ENCODE peak calls at places on chromosomes 5 and 9, in eight cellular contexts. One of them, this sample, is unnamed. For H3K36me3, the result is how much of the 10 kb centered on the place peaks cover.

GRCh38 chr9:34589656-34590375 is at the start of gene CNTFR:
- DNase-seq in heart left ventricle: peak
- DNase-seq in fibroblast of lung: no peak
- DNase-seq in neural progenitor cell: peak
- DNase-seq in SJSA1: no peak
- DNase-seq in HCT116: no peak
- DNase-seq in breast epithelium: no peak
- DNase-seq in effector memory CD4-positive, alpha-beta T cell: no peak
- DNase-seq in this sample: no peak

GRCh38 chr9:110173322-110173642 is 34.7 kb downstream of the C9orf152 start:
- DNase-seq in heart left ventricle: no peak
- DNase-seq in fibroblast of lung: no peak
- DNase-seq in neural progenitor cell: no peak
- DNase-seq in SJSA1: no peak
- DNase-seq in HCT116: no peak
- DNase-seq in breast epithelium: no peak
- DNase-seq in effector memory CD4-positive, alpha-beta T cell: no peak
- DNase-seq in this sample: no peak

GRCh38 chr5:151125421-151125820 is 32.2 kb downstream of the ANXA6 start:
- DNase-seq in heart left ventricle: no peak
- DNase-seq in fibroblast of lung: no peak
- DNase-seq in neural progenitor cell: no peak
- DNase-seq in SJSA1: no peak
- DNase-seq in HCT116: no peak
- DNase-seq in breast epithelium: no peak
- DNase-seq in effector memory CD4-positive, alpha-beta T cell: no peak
- DNase-seq in this sample: no peak

GRCh38 chr5:19401032-19401431 is 587.0 kb downstream of the CDH18 start:
- DNase-seq in heart left ventricle: no peak
- DNase-seq in fibroblast of lung: no peak
- DNase-seq in neural progenitor cell: no peak
- DNase-seq in SJSA1: no peak
- DNase-seq in HCT116: no peak
- DNase-seq in breast epithelium: no peak
- DNase-seq in effector memory CD4-positive, alpha-beta T cell: no peak
- DNase-seq in this sample: no peak

GRCh38 chr5:68648944-68649874 is 433.7 kb downstream of the PIK3R1 start:
- DNase-seq in heart left ventricle: no peak
- DNase-seq in fibroblast of lung: no peak
- DNase-seq in neural progenitor cell: no peak
- DNase-seq in SJSA1: no peak
- DNase-seq in HCT116: no peak
- DNase-seq in breast epithelium: no peak
- DNase-seq in effector memory CD4-positive, alpha-beta T cell: no peak
- DNase-seq in this sample: no peak

GRCh38 chr5:91224969-91225368 is 158.1 kb downstream of the ARRDC3 start:
- DNase-seq in heart left ventricle: no peak
- DNase-seq in fibroblast of lung: no peak
- DNase-seq in neural progenitor cell: no peak
- DNase-seq in SJSA1: no peak
- DNase-seq in HCT116: no peak
- DNase-seq in breast epithelium: no peak
- DNase-seq in effector memory CD4-positive, alpha-beta T cell: no peak
- DNase-seq in this sample: no peak

GRCh38 chr5:7668161-7668560 is 182.8 kb downstream of the CFAP90 start:
- DNase-seq in heart left ventricle: no peak
- DNase-seq in fibroblast of lung: no peak
- DNase-seq in neural progenitor cell: no peak
- DNase-seq in SJSA1: no peak
- DNase-seq in HCT116: no peak
- DNase-seq in breast epithelium: no peak
- DNase-seq in effector memory CD4-positive, alpha-beta T cell: no peak
- DNase-seq in this sample: no peak

GRCh38 chr5:149780043-149780737 is 50.1 kb downstream of the PPARGC1B start:
- DNase-seq in heart left ventricle: no peak
- DNase-seq in fibroblast of lung: no peak
- DNase-seq in neural progenitor cell: no peak
- DNase-seq in SJSA1: no peak
- DNase-seq in HCT116: no peak
- DNase-seq in breast epithelium: no peak
- DNase-seq in effector memory CD4-positive, alpha-beta T cell: no peak
- DNase-seq in this sample: no peak

GRCh38 chr9:14400658-14400995 is 86.7 kb upstream of the NFIB start:
- DNase-seq in heart left ventricle: peak
- DNase-seq in fibroblast of lung: peak
- DNase-seq in neural progenitor cell: peak
- DNase-seq in SJSA1: peak
- DNase-seq in HCT116: peak
- DNase-seq in breast epithelium: peak
- DNase-seq in effector memory CD4-positive, alpha-beta T cell: no peak
- DNase-seq in this sample: peak

GRCh38 chr5:95809414-95809960 is 13.0 kb downstream of the GLRX start:
- DNase-seq in heart left ventricle: no peak
- DNase-seq in fibroblast of lung: peak
- DNase-seq in neural progenitor cell: no peak
- DNase-seq in SJSA1: no peak
- DNase-seq in HCT116: no peak
- DNase-seq in breast epithelium: no peak
- DNase-seq in effector memory CD4-positive, alpha-beta T cell: no peak
- DNase-seq in this sample: no peak

GRCh38 chr5:64874753-64875152 is 106.0 kb downstream of the CWC27 start:
- DNase-seq in heart left ventricle: no peak
- DNase-seq in fibroblast of lung: peak
- DNase-seq in neural progenitor cell: no peak
- DNase-seq in SJSA1: no peak
- DNase-seq in HCT116: no peak
- DNase-seq in breast epithelium: no peak
- DNase-seq in effector memory CD4-positive, alpha-beta T cell: no peak
- DNase-seq in this sample: no peak

GRCh38 chr9:128153947-128154695 is 4.9 kb downstream of the LCN2 start:
- DNase-seq in heart left ventricle: no peak
- DNase-seq in fibroblast of lung: no peak
- DNase-seq in neural progenitor cell: no peak
- DNase-seq in SJSA1: no peak
- DNase-seq in HCT116: no peak
- DNase-seq in breast epithelium: no peak
- DNase-seq in effector memory CD4-positive, alpha-beta T cell: no peak
- DNase-seq in this sample: no peak

GRCh38 chr9:107240260-107240659 is 42.8 kb upstream of the RAD23B start:
- DNase-seq in heart left ventricle: no peak
- DNase-seq in fibroblast of lung: no peak
- DNase-seq in neural progenitor cell: peak
- DNase-seq in SJSA1: no peak
- DNase-seq in HCT116: no peak
- DNase-seq in breast epithelium: no peak
- DNase-seq in effector memory CD4-positive, alpha-beta T cell: no peak
- DNase-seq in this sample: no peak

GRCh38 chr5:57441557-57441956 is 41.1 kb downstream of the ACTBL2 start:
- DNase-seq in heart left ventricle: no peak
- DNase-seq in fibroblast of lung: peak
- DNase-seq in neural progenitor cell: no peak
- DNase-seq in SJSA1: peak
- DNase-seq in HCT116: no peak
- DNase-seq in breast epithelium: no peak
- DNase-seq in effector memory CD4-positive, alpha-beta T cell: no peak
- DNase-seq in this sample: peak

GRCh38 chr5:67417839-67418238 is 221.2 kb upstream of the CD180 start:
- DNase-seq in heart left ventricle: no peak
- DNase-seq in fibroblast of lung: no peak
- DNase-seq in neural progenitor cell: no peak
- DNase-seq in SJSA1: no peak
- DNase-seq in HCT116: no peak
- DNase-seq in breast epithelium: no peak
- DNase-seq in effector memory CD4-positive, alpha-beta T cell: no peak
- DNase-seq in this sample: no peak

GRCh38 chr5:66796306-66797292 is 200.4 kb downstream of the MAST4 start:
- DNase-seq in heart left ventricle: no peak
- DNase-seq in fibroblast of lung: peak
- DNase-seq in neural progenitor cell: no peak
- DNase-seq in SJSA1: no peak
- DNase-seq in HCT116: no peak
- DNase-seq in breast epithelium: no peak
- DNase-seq in effector memory CD4-positive, alpha-beta T cell: no peak
- DNase-seq in this sample: no peak

GRCh38 chr5:127290019-127290945 is at the start of gene MEGF10:
- DNase-seq in heart left ventricle: no peak
- DNase-seq in fibroblast of lung: peak
- DNase-seq in neural progenitor cell: peak
- DNase-seq in SJSA1: peak
- DNase-seq in HCT116: no peak
- DNase-seq in breast epithelium: no peak
- DNase-seq in effector memory CD4-positive, alpha-beta T cell: no peak
- DNase-seq in this sample: peak

GRCh38 chr9:129697956-129698757 is 32.7 kb downstream of the PRRX2 start:
- DNase-seq in heart left ventricle: peak
- DNase-seq in fibroblast of lung: no peak
- DNase-seq in neural progenitor cell: peak
- DNase-seq in SJSA1: peak
- DNase-seq in HCT116: no peak
- DNase-seq in breast epithelium: no peak
- DNase-seq in effector memory CD4-positive, alpha-beta T cell: no peak
- DNase-seq in this sample: peak

GRCh38 chr9:136939996-136940525 is 4.5 kb downstream of the FBXW5 start:
- DNase-seq in heart left ventricle: peak
- DNase-seq in fibroblast of lung: no peak
- DNase-seq in neural progenitor cell: no peak
- DNase-seq in SJSA1: no peak
- DNase-seq in HCT116: no peak
- DNase-seq in breast epithelium: no peak
- DNase-seq in effector memory CD4-positive, alpha-beta T cell: no peak
- DNase-seq in this sample: no peak

GRCh38 chr5:176342766-176343458 is 18.7 kb downstream of the KIAA1191 start:
- DNase-seq in heart left ventricle: no peak
- DNase-seq in fibroblast of lung: peak
- DNase-seq in neural progenitor cell: no peak
- DNase-seq in SJSA1: no peak
- DNase-seq in HCT116: no peak
- DNase-seq in breast epithelium: no peak
- DNase-seq in effector memory CD4-positive, alpha-beta T cell: no peak
- DNase-seq in this sample: no peak
- H3K27ac ChIP-seq in heart left ventricle: no peak
- H3K27ac ChIP-seq in fibroblast of lung: no peak
- H3K27ac ChIP-seq in neural progenitor cell: no peak
- H3K27ac ChIP-seq in SJSA1: no peak
- H3K27ac ChIP-seq in HCT116: no peak
- H3K27ac ChIP-seq in breast epithelium: no peak
- H3K27ac ChIP-seq in effector memory CD4-positive, alpha-beta T cell: no peak
- H3K27ac ChIP-seq in this sample: no peak

GRCh38 chr9:36656842-36657241 is 84.1 kb downstream of the MELK start:
- DNase-seq in heart left ventricle: no peak
- DNase-seq in fibroblast of lung: no peak
- DNase-seq in neural progenitor cell: no peak
- DNase-seq in SJSA1: no peak
- DNase-seq in HCT116: no peak
- DNase-seq in breast epithelium: no peak
- DNase-seq in effector memory CD4-positive, alpha-beta T cell: no peak
- DNase-seq in this sample: no peak
- H3K36me3 ChIP-seq in heart left ventricle: under half
- H3K36me3 ChIP-seq in fibroblast of lung: under half
- H3K36me3 ChIP-seq in neural progenitor cell: under half
- H3K36me3 ChIP-seq in SJSA1: under half
- H3K36me3 ChIP-seq in HCT116: under half
- H3K36me3 ChIP-seq in breast epithelium: under half
- H3K36me3 ChIP-seq in effector memory CD4-positive, alpha-beta T cell: under half
- H3K36me3 ChIP-seq in this sample: half or more

DNA sequence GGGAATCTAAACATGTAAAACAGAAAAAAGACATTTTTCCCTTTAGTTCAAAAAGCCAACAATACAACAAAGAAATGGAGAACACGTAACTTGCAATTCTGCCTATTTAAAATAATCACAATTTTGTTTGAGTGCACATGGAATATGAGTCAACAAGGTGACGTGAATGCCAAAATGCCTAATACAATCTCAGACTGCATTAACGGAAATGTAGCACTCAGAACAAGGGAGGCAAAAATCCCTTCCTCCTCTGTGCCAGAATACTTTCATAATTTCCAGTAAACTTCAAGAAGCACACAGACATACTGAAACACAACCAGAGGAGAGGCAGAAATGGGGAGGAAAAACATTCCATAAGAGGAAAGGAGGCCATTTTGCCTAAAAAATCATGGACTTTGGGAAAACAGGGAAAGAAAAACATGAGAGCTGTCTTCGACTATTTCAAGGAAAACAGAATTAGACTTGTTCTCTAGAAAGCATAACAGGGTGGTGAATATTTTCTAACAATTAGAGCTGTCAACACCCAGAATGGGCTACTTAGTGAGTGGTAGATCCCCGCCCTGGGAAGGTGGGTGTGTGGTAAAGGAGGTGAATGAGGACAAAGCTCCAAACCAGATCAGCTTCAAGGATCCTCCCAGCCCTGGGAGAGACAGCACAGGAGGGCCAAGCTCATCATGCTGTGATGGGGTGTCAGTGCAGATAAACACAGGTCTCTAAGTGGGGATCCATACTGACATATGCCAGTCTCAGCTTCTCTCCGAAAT is 48.2 kb downstream of the ABCA1 start:
- DNase-seq in heart left ventricle: no peak
- DNase-seq in fibroblast of lung: peak
- DNase-seq in neural progenitor cell: no peak
- DNase-seq in SJSA1: no peak
- DNase-seq in HCT116: no peak
- DNase-seq in breast epithelium: no peak
- DNase-seq in effector memory CD4-positive, alpha-beta T cell: no peak
- DNase-seq in this sample: no peak
- H3K27ac ChIP-seq in heart left ventricle: peak
- H3K27ac ChIP-seq in fibroblast of lung: peak
- H3K27ac ChIP-seq in neural progenitor cell: no peak
- H3K27ac ChIP-seq in SJSA1: peak
- H3K27ac ChIP-seq in HCT116: no peak
- H3K27ac ChIP-seq in breast epithelium: no peak
- H3K27ac ChIP-seq in effector memory CD4-positive, alpha-beta T cell: no peak
- H3K27ac ChIP-seq in this sample: no peak

GRCh38 chr9:76218151-76218867 is 175.9 kb downstream of the RFK start:
- DNase-seq in heart left ventricle: no peak
- DNase-seq in fibroblast of lung: no peak
- DNase-seq in neural progenitor cell: no peak
- DNase-seq in SJSA1: no peak
- DNase-seq in HCT116: no peak
- DNase-seq in breast epithelium: no peak
- DNase-seq in effector memory CD4-positive, alpha-beta T cell: no peak
- DNase-seq in this sample: no peak

GRCh38 chr9:76219555-76220151 is 174.6 kb downstream of the RFK start:
- DNase-seq in heart left ventricle: no peak
- DNase-seq in fibroblast of lung: no peak
- DNase-seq in neural progenitor cell: peak
- DNase-seq in SJSA1: no peak
- DNase-seq in HCT116: no peak
- DNase-seq in breast epithelium: no peak
- DNase-seq in effector memory CD4-positive, alpha-beta T cell: no peak
- DNase-seq in this sample: no peak

GRCh38 chr9:76218868-76219462 is 175.3 kb downstream of the RFK start:
- DNase-seq in heart left ventricle: no peak
- DNase-seq in fibroblast of lung: no peak
- DNase-seq in neural progenitor cell: peak
- DNase-seq in SJSA1: no peak
- DNase-seq in HCT116: no peak
- DNase-seq in breast epithelium: no peak
- DNase-seq in effector memory CD4-positive, alpha-beta T cell: no peak
- DNase-seq in this sample: no peak

GRCh38 chr9:76223749-76224340 is 170.4 kb downstream of the RFK start:
- DNase-seq in heart left ventricle: no peak
- DNase-seq in fibroblast of lung: peak
- DNase-seq in neural progenitor cell: no peak
- DNase-seq in SJSA1: no peak
- DNase-seq in HCT116: no peak
- DNase-seq in breast epithelium: no peak
- DNase-seq in effector memory CD4-positive, alpha-beta T cell: no peak
- DNase-seq in this sample: no peak

GRCh38 chr9:76221423-76221822 is 172.8 kb downstream of the RFK start:
- DNase-seq in heart left ventricle: no peak
- DNase-seq in fibroblast of lung: no peak
- DNase-seq in neural progenitor cell: no peak
- DNase-seq in SJSA1: no peak
- DNase-seq in HCT116: no peak
- DNase-seq in breast epithelium: no peak
- DNase-seq in effector memory CD4-positive, alpha-beta T cell: no peak
- DNase-seq in this sample: no peak
- H3K36me3 ChIP-seq in heart left ventricle: under half
- H3K36me3 ChIP-seq in fibroblast of lung: under half
- H3K36me3 ChIP-seq in neural progenitor cell: under half
- H3K36me3 ChIP-seq in SJSA1: under half
- H3K36me3 ChIP-seq in HCT116: under half
- H3K36me3 ChIP-seq in breast epithelium: under half
- H3K36me3 ChIP-seq in effector memory CD4-positive, alpha-beta T cell: under half
- H3K36me3 ChIP-seq in this sample: under half

This sample was measured in SJCRH30.